ENCODE peak calls at places on chromosome 20, in six cellular contexts. H is caudate nucleus, M is cerebellar cortex, F is iPS DF 6.9, P is IMR-90, L is left ventricle myocardium superior. Q is an unnamed sample.

GRCh38 chr20:16801919-16802651 is 53.9 kb downstream of the OTOR start:
- DNase-seq in H (peak), M (peak), F (no peak), P (peak), L (peak), Q (peak)

GRCh38 chr20:24694157-24694726 is 224.8 kb downstream of the SYNDIG1 start:
- DNase-seq in H (no peak), M (no peak), F (no peak), P (no peak), L (no peak), Q (no peak)

GRCh38 chr20:46255440-46256104 is 52.7 kb downstream of the CDH22 start:
- DNase-seq in H (peak), M (peak), F (no peak), P (no peak), L (peak), Q (no peak)

GRCh38 chr20:37230200-37230599 is 31.4 kb downstream of the GHRH start:
- DNase-seq in H (no peak), M (no peak), F (no peak), P (no peak), L (no peak), Q (no peak)

GRCh38 chr20:47278907-47279348 is 77.6 kb downstream of the ZMYND8 start:
- DNase-seq in H (no peak), M (no peak), F (no peak), P (peak), L (no peak), Q (no peak)

GRCh38 chr20:23320317-23320716 is 30.3 kb upstream of the NXT1 start:
- DNase-seq in H (no peak), M (no peak), F (no peak), P (peak), L (no peak), Q (no peak)

GRCh38 chr20:14219801-14220461 is 117.5 kb downstream of the FLRT3 start:
- DNase-seq in H (no peak), M (no peak), F (no peak), P (no peak), L (no peak), Q (no peak)

GRCh38 chr20:54212871-54213270 is 5.0 kb downstream of the PFDN4 start:
- DNase-seq in H (no peak), M (no peak), F (no peak), P (no peak), L (no peak), Q (no peak)

GRCh38 chr20:25276533-25277050 is 28.7 kb downstream of the PYGB start:
- DNase-seq in H (no peak), M (no peak), F (no peak), P (no peak), L (peak), Q (no peak)

GRCh38 chr20:47336013-47336754 is 20.3 kb downstream of the ZMYND8 start:
- DNase-seq in H (peak), M (peak), F (no peak), P (peak), L (peak), Q (no peak)

GRCh38 chr20:54477556-54477955 is 2.2 kb downstream of the DOK5 start:
- DNase-seq in H (no peak), M (no peak), F (no peak), P (peak), L (no peak), Q (no peak)

GRCh38 chr20:17683218-17684076 is 1.4 kb upstream of the RRBP1 start:
- DNase-seq in H (no peak), M (no peak), F (no peak), P (no peak), L (no peak), Q (no peak)

GRCh38 chr20:44702776-44703175 is 12.4 kb upstream of the CCN5 start:
- DNase-seq in H (peak), M (no peak), F (no peak), P (peak), L (peak), Q (peak)

GRCh38 chr20:31815408-31816188 is 3.6 kb upstream of the MYLK2 start:
- DNase-seq in H (no peak), M (peak), F (no peak), P (no peak), L (no peak), Q (no peak)

GRCh38 chr20:818001-818664 is 15.4 kb upstream of the FAM110A start:
- DNase-seq in H (no peak), M (no peak), F (no peak), P (no peak), L (no peak), Q (no peak)

GRCh38 chr20:38804682-38805501 is 605 bp upstream of the PPP1R16B start:
- DNase-seq in H (no peak), M (no peak), F (peak), P (no peak), L (no peak), Q (peak)

GRCh38 chr20:7723284-7723683 is 217.0 kb downstream of the HAO1 start:
- DNase-seq in H (no peak), M (no peak), F (no peak), P (no peak), L (no peak), Q (no peak)

GRCh38 chr20:15162061-15162740 is 824.8 kb upstream of the FLRT3 start:
- DNase-seq in H (no peak), M (no peak), F (no peak), P (no peak), L (no peak), Q (no peak)

GRCh38 chr20:3312940-3313656 is 74.1 kb upstream of the SLC4A11 start:
- DNase-seq in H (no peak), M (no peak), F (no peak), P (peak), L (no peak), Q (no peak)

GRCh38 chr20:48923149-48923718 is 1.7 kb downstream of the ARFGEF2 start:
- DNase-seq in H (no peak), M (no peak), F (no peak), P (no peak), L (no peak), Q (no peak)

GRCh38 chr20:52923123-52923543 is 49.0 kb upstream of the TSHZ2 start:
- DNase-seq in H (no peak), M (no peak), F (no peak), P (peak), L (no peak), Q (no peak)

GRCh38 chr20:3911956-3912355 is 22.8 kb downstream of the PANK2 start:
- DNase-seq in H (no peak), M (no peak), F (no peak), P (no peak), L (no peak), Q (no peak)

GRCh38 chr20:49452011-49452482 is 30.4 kb downstream of the KCNB1 start:
- DNase-seq in H (peak), M (peak), F (no peak), P (no peak), L (peak), Q (no peak)

GRCh38 chr20:59571591-59572314 is 32.6 kb upstream of the PHACTR3 start:
- DNase-seq in H (peak), M (peak), F (peak), P (peak), L (peak), Q (peak)

GRCh38 chr20:22597303-22597702 is 12.9 kb upstream of the FOXA2 start:
- DNase-seq in H (no peak), M (no peak), F (no peak), P (no peak), L (no peak), Q (no peak)

GRCh38 chr20:26167499-26167898 is 470.8 kb upstream of the ZNF337 start:
- DNase-seq in H (no peak), M (no peak), F (no peak), P (peak), L (no peak), Q (no peak)

GRCh38 chr20:53080412-53080962 is 108.3 kb downstream of the TSHZ2 start:
- DNase-seq in H (no peak), M (no peak), F (no peak), P (no peak), L (no peak), Q (no peak)

GRCh38 chr20:18288748-18289705 is 700 bp downstream of the ZNF133 start:
- DNase-seq in H (no peak), M (peak), F (no peak), P (peak), L (no peak), Q (no peak)

GRCh38 chr20:40798066-40798465 is 109.0 kb upstream of the MAFB start:
- DNase-seq in H (no peak), M (no peak), F (no peak), P (no peak), L (no peak), Q (no peak)

GRCh38 chr20:294602-295001 is 2.8 kb upstream of the ZCCHC3 start:
- DNase-seq in H (no peak), M (no peak), F (no peak), P (no peak), L (no peak), Q (no peak)

GRCh38 chr20:51860015-51860882 is 57.9 kb upstream of the SALL4 start:
- DNase-seq in H (no peak), M (no peak), F (no peak), P (peak), L (no peak), Q (no peak)

GRCh38 chr20:51529027-51529749 is 13.3 kb downstream of the NFATC2 start:
- DNase-seq in H (no peak), M (no peak), F (no peak), P (peak), L (no peak), Q (no peak)

GRCh38 chr20:46113071-46113470 is 5.0 kb upstream of the CD40 start:
- DNase-seq in H (no peak), M (no peak), F (no peak), P (no peak), L (no peak), Q (no peak)

GRCh38 chr20:36154696-36155628 is at the start of gene EPB41L1:
- DNase-seq in H (peak), M (peak), F (no peak), P (no peak), L (no peak), Q (no peak)

GRCh38 chr20:40945754-40946451 is 82.7 kb upstream of the TOP1 start:
- DNase-seq in H (peak), M (peak), F (peak), P (peak), L (peak), Q (no peak)

GRCh38 chr20:57174737-57175136 is 91.7 kb downstream of the BMP7 start:
- DNase-seq in H (no peak), M (no peak), F (no peak), P (no peak), L (no peak), Q (no peak)

GRCh38 chr20:663315-664090 is 10.5 kb upstream of the SRXN1 start:
- DNase-seq in H (no peak), M (no peak), F (no peak), P (peak), L (no peak), Q (no peak)

GRCh38 chr20:61397146-61397545 is 145.1 kb downstream of the CDH4 start:
- DNase-seq in H (no peak), M (no peak), F (no peak), P (no peak), L (no peak), Q (no peak)

GRCh38 chr20:18839507-18840247 is 26.1 kb downstream of the SCP2D1 start:
- DNase-seq in H (no peak), M (no peak), F (no peak), P (no peak), L (no peak), Q (no peak)

GRCh38 chr20:36632487-36633284 is 13.3 kb downstream of the SLA2 start:
- DNase-seq in H (no peak), M (no peak), F (peak), P (no peak), L (no peak), Q (no peak)

Q was measured in CMK.